ENCODE peak calls at places on chromosomes 6 and 20, in six cellular contexts. Z is CD4-positive, alpha-beta T cell; G is neural crest cell; W is glutamatergic neuron; D is BJ; V is endothelial cell. Q is an unnamed sample.

GRCh38 chr20:48260370-48260769 is 475.1 kb upstream of the SULF2 start:
- DNase-seq in Z (no peak), G (no peak), W (no peak), D (no peak), V (no peak), Q (no peak)

GRCh38 chr20:19317240-19318069 is 105.0 kb downstream of the SLC24A3 start:
- DNase-seq in Z (no peak), G (no peak), W (no peak), D (no peak), V (no peak), Q (peak)

GRCh38 chr6:37979392-37980221 is 160.1 kb downstream of the ZFAND3 start:
- DNase-seq in Z (no peak), G (no peak), W (no peak), D (no peak), V (no peak), Q (peak)

GRCh38 chr6:134822920-134823430 is 126.9 kb downstream of the ALDH8A1 start:
- DNase-seq in Z (peak), G (peak), W (peak), D (no peak), V (peak), Q (peak)

GRCh38 chr6:111263837-111264236 is 176.5 kb downstream of the SLC16A10 start:
- DNase-seq in Z (no peak), G (no peak), W (no peak), D (peak), V (no peak), Q (peak)

GRCh38 chr6:135323202-135323668 is 142.1 kb downstream of the MYB start:
- DNase-seq in Z (no peak), G (no peak), W (no peak), D (no peak), V (no peak), Q (no peak)

GRCh38 chr6:48817714-48818113 is 645.3 kb downstream of the MMUT start:
- DNase-seq in Z (no peak), G (no peak), W (no peak), D (no peak), V (no peak), Q (peak)

GRCh38 chr6:15961630-15962448 is 167.0 kb upstream of the MYLIP start:
- DNase-seq in Z (no peak), G (no peak), W (no peak), D (no peak), V (no peak), Q (no peak)

GRCh38 chr6:90940812-90941481 is 354.1 kb upstream of the MAP3K7 start:
- DNase-seq in Z (no peak), G (no peak), W (no peak), D (peak), V (no peak), Q (peak)

GRCh38 chr6:3226422-3227362 is 761 bp downstream of the TUBB2B start:
- DNase-seq in Z (no peak), G (peak), W (peak), D (no peak), V (peak), Q (no peak)

GRCh38 chr6:51553246-51554015 is 534.0 kb downstream of the PKHD1 start:
- DNase-seq in Z (no peak), G (no peak), W (no peak), D (no peak), V (no peak), Q (no peak)

GRCh38 chr20:54267510-54268003 is 59.7 kb downstream of the PFDN4 start:
- DNase-seq in Z (no peak), G (no peak), W (no peak), D (no peak), V (no peak), Q (peak)

GRCh38 chr6:109025639-109026038 is 69.0 kb downstream of the SESN1 start:
- DNase-seq in Z (no peak), G (no peak), W (no peak), D (no peak), V (no peak), Q (no peak)

GRCh38 chr6:144395014-144395413 is 109.9 kb downstream of the UTRN start:
- DNase-seq in Z (no peak), G (no peak), W (no peak), D (no peak), V (no peak), Q (peak)

DNA sequence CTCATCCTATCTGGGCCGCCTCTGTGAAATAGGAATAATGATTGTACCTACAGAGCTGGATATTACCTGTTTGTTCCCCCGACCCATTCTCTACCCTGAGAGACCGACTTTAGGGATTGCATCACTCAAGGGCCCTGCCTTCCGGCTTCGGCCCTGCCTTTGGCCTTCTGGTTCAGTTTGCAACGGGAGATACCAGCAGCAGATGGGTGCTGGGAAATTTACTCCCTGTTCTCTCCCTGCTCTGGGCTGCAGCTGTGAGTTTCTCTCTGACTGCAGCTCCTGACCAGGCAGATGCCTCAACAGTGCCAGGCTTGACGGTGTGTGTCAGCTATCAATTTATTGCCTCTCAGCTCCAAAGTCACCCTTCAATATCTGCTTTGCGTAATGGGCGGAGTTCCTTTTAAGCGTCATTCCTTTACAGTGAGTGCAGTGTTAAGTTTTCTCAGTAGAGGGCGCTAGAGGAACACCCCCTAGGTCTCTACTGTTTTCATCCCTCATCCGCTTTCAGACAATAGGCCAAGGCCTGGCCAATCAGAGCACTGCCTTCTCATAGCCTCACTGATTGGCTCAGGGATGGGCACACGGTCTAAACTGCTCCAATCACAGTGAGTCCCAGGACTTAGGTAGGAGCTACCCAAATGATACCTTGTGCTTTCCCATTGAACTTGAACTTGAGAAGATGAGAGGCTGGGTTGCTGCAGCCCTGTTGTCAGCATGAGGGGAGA is 30.0 kb downstream of the KCNG1 start:
- DNase-seq in Z (no peak), G (peak), W (peak), D (no peak), V (peak), Q (peak)
- TF ChIP-seq CTCF in Z (no peak), G (peak), W (peak), D (peak), V (peak), Q (peak)

DNA sequence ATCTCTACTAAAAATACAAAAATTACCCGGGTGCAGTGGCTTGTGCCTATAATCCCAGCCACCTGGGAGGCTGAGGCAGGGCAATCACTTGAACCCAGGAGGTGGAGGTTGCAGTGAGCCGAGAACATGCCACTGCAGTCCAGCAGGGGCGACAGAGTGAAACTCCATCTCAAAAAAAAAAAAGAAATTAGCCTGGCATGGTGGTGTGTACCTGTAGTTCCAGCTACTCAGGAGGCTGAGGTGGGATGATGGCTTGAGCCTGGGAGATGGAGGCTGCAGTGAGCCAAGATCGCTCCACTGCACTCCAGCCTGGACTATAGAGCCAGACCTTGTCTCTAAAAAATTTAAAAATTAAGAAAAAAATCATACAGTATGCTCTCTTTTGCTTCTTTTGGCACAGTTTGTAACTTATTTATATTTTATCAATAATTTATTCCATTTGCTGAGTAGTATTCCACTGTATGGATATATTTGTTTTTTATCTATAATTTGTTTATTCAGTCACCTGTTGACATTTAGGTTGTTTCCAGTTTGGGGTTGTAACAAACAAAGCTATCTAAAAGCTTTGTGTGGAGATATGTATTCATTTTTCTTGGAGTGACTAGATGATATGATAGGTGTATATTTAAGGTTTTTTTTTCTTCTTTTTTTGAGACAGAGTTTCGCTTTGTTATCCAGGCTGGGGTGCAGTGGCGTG is 8.0 kb upstream of the MYBL2 start:
- DNase-seq in Z (no peak), G (no peak), W (no peak), D (no peak), V (no peak), Q (no peak)
- TF ChIP-seq CTCF in Z (no peak), G (peak), W (no peak), D (no peak), V (no peak), Q (no peak)

DNA sequence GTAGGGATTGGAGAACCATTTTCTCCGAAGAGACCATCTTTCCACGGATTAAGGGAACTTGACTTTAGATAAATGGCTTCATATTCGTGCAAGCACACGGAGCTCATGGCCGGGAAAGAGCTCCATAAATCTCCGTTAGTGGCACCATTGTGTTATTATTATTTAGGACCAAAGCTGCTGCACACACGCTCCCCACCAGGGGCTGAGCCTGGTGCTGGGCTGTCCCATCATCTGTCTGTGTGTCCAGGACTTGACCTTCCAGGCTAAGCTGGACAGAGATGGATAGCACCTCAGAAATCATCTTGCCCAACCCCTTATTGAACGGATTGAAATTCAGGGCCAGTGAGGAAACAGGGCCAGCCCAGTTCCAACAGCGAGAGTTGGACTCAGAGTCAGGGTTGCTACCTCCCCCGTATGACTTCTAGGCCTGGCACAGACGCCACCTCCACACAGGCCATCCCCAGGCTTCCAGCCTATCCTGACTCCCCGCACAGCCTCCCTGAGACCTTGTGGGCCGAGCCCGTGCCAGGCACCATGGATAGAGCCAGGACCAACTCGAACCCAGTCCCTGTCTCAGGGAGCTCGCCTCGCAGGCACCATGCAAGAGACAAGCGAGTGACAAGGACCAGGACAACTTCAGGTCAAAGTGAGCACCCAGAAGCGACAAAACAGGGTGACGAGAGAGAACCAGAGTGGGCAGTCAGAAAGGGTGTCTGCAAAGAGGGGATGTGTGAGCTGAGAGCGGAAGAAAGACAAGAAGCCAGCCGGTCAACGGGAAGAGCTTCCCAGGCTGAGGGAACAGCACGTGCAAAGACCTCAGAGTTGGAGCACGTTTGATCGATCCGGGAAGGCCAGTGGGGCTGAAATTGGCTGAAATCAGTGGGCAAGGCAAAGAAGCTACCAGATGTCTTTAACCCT is 45.4 kb downstream of the KIAA1755 start:
- DNase-seq in Z (no peak), G (no peak), W (no peak), D (no peak), V (no peak), Q (no peak)
- TF ChIP-seq CTCF in Z (no peak), G (peak), W (peak), D (no peak), V (peak), Q (no peak)

DNA sequence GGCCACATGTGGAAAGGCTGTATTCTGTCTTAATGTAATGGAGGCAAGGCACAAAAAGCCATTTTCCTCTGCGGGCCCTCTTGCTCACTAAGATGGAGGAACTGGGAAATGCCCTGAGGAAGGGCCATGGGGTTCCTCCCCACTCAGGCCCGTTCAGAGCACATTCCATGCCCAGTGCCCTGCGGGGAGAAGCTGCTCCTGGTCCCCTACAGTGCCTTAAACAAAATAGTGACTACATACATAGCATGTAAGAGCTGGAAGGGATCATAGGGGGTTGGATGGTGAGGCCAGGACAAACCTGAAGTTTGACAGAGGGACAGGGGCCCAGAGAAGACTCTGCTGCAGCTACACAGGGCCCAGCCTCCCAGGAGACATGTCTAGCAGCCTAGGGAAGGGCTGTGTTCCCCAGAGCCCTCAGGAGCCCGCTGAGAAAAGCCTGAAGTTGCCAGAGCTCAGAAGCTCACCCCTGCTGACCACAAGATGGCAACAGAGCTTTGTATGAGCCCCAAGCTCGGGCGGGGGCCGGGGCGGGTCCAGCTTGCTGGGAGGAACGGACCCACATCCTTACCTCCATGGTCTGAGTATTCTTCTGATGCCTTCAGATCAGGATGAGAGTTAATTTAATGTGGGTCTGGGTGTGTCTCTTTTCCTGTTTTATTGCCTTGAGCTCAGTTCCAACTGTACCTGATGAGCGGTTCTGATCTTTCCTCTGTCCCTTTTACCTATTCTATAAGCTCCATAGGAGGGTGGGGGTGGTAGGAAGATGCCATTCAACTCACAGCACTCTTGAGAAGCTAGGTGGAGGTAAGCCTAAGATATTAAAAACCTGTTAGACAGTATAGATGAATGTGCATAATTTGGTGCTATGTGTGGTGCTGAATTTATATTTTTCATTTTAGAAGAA is 242.9 kb downstream of the CDC5L start:
- DNase-seq in Z (no peak), G (peak), W (peak), D (no peak), V (peak), Q (peak)
- TF ChIP-seq CTCF in Z (peak), G (peak), W (no peak), D (peak), V (peak), Q (peak)

DNA sequence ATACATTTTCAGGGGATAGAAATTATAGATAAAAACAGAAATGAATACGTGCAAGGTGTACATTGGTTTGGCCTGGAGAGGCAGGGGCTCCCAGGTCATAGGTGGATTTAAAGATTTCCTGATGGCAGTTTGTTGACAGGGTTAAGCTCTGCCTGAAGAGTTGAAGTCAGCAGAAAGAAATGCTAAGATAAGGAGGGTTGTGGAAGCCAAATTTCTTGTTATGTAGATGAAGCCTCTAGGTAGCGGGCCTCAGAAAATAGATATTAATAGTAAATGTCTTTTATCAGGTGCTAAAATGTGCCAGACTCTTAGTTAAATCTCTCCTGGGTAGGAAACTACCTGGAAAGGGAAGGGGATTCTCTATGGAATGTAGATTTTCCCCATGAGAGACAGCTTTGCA is 188.8 kb downstream of the CDH26 start:
- DNase-seq in Z (no peak), G (no peak), W (no peak), D (no peak), V (no peak), Q (no peak)
- TF ChIP-seq CTCF in Z (no peak), G (no peak), W (no peak), D (no peak), V (no peak), Q (no peak)

DNA sequence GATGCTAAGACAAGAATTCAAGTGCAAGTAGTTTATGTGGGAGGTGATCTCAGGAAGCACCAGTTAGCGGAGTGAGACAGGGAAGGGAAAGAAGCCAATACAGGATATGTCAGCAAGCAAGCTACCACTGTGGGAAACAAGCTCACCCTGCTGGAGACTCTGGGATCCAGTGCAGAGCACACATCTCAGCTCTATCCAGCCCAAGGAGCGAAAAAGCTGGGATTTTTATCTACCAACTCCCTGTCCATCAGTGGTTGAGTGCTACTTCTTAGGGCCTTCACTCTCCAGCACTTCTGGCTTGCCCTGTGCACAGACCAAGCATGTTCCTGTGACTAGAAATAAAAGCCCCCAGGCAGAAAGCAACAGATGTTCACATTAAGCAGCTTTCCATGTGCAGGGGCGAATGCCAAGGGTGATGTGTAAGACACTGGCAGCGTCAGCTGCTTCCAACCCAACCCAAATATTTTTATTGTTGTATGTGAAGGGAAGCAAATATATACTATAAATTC is 10.8 kb upstream of the RNF24 start:
- DNase-seq in Z (no peak), G (no peak), W (no peak), D (peak), V (peak), Q (no peak)
- TF ChIP-seq CTCF in Z (no peak), G (peak), W (no peak), D (peak), V (no peak), Q (peak)

GRCh38 chr6:122622404-122622938 is 12.3 kb downstream of the PKIB start:
- DNase-seq in Z (no peak), G (no peak), W (peak), D (no peak), V (no peak), Q (no peak)

GRCh38 chr6:122624853-122625252 is 14.6 kb downstream of the PKIB start:
- DNase-seq in Z (no peak), G (no peak), W (no peak), D (no peak), V (no peak), Q (no peak)

GRCh38 chr6:122621638-122622037 is 11.4 kb downstream of the PKIB start:
- DNase-seq in Z (no peak), G (no peak), W (no peak), D (no peak), V (no peak), Q (no peak)

GRCh38 chr6:122620902-122621301 is 10.7 kb downstream of the PKIB start:
- DNase-seq in Z (no peak), G (no peak), W (no peak), D (no peak), V (no peak), Q (peak)

GRCh38 chr6:122623279-122623678 is 13.1 kb downstream of the PKIB start:
- DNase-seq in Z (no peak), G (no peak), W (no peak), D (no peak), V (no peak), Q (peak)
- TF ChIP-seq CTCF in Z (no peak), G (no peak), W (no peak), D (no peak), V (no peak), Q (no peak)

GRCh38 chr20:58523072-58523681 is 8.0 kb upstream of the APCDD1L start:
- DNase-seq in Z (no peak), G (no peak), W (no peak), D (no peak), V (no peak), Q (peak)
- TF ChIP-seq CTCF in Z (no peak), G (no peak), W (no peak), D (no peak), V (no peak), Q (no peak)